ENCODE peak calls at places on chromosomes 12 and 14, in seven cellular contexts. I is hypothalamus; R is stimulated activated CD4-positive, alpha-beta T cell treated with anti-CD3 and anti-CD28 coated beads, Interleukin-2, amount 100 ng/mL, for 48 hours; S is ovary; B is RWPE1; K is MV-4-11; O is AG20443. T is an unnamed sample.

GRCh38 chr14:52987514-52987913 is 36.7 kb upstream of the FERMT2 start:
- DNase-seq in K (no peak), R (no peak), S (no peak), B (no peak), O (no peak), I (no peak), T (no peak)

GRCh38 chr14:67987596-67987995 is 168.0 kb downstream of the RAD51B start:
- DNase-seq in K (no peak), O (peak), I (no peak), S (no peak), B (no peak), R (no peak), T (peak)

GRCh38 chr12:121005346-121005815 is 10.9 kb downstream of the C12orf43 start:
- DNase-seq in B (no peak), R (peak), K (peak), I (no peak), S (no peak), O (peak), T (peak)

GRCh38 chr14:53619625-53620324 is 336.9 kb downstream of the BMP4 start:
- DNase-seq in K (no peak), R (no peak), O (peak), B (peak), S (no peak), I (no peak), T (no peak)

GRCh38 chr12:17928708-17929366 is 161.2 kb downstream of the RERGL start:
- DNase-seq in O (peak), B (peak), R (no peak), S (no peak), K (no peak), I (no peak), T (peak)

GRCh38 chr12:93323625-93324165 is 54.0 kb upstream of the NUDT4 start:
- DNase-seq in O (no peak), I (no peak), R (no peak), K (no peak), B (peak), S (no peak), T (no peak)

GRCh38 chr14:91303091-91303923 is 58.8 kb upstream of the GPR68 start:
- DNase-seq in R (peak), B (peak), K (peak), I (no peak), O (no peak), S (no peak), T (no peak)

GRCh38 chr12:109736552-109737108 is 23.0 kb downstream of the FAM222A start:
- DNase-seq in B (peak), I (no peak), O (peak), K (peak), R (no peak), S (peak), T (peak)

GRCh38 chr12:25835385-25835784 is 123.1 kb upstream of the RASSF8 start:
- DNase-seq in K (no peak), B (no peak), R (no peak), S (no peak), O (no peak), I (no peak), T (no peak)

GRCh38 chr12:1575799-1576401 is 18.5 kb downstream of the FBXL14 start:
- DNase-seq in R (no peak), B (no peak), K (no peak), O (no peak), I (no peak), S (no peak), T (peak)

GRCh38 chr12:712172-712863 is 40.1 kb upstream of the WNK1 start:
- DNase-seq in S (no peak), B (no peak), R (no peak), I (peak), K (peak), O (no peak), T (no peak)

GRCh38 chr12:69000540-69001243 is 67.7 kb upstream of the CPM start:
- DNase-seq in S (no peak), O (peak), B (peak), I (no peak), K (no peak), R (no peak), T (peak)

GRCh38 chr14:81164167-81164774 is 56.5 kb downstream of the GTF2A1 start:
- DNase-seq in O (peak), K (peak), R (peak), B (peak), I (no peak), S (no peak), T (peak)

GRCh38 chr12:29157486-29157946 is 8.4 kb downstream of the FAR2 start:
- DNase-seq in R (no peak), O (no peak), S (no peak), B (no peak), K (no peak), I (no peak), T (no peak)

GRCh38 chr14:68598621-68599447 is 194.0 kb downstream of the ZFP36L1 start:
- DNase-seq in B (peak), I (no peak), K (peak), R (no peak), S (peak), O (peak), T (peak)

GRCh38 chr12:57240069-57240921 is 10.7 kb downstream of the STAC3 start:
- DNase-seq in I (no peak), B (no peak), S (no peak), K (peak), R (peak), O (peak), T (peak)

GRCh38 chr14:75845136-75845804 is 136.5 kb downstream of the TGFB3 start:
- DNase-seq in S (no peak), K (no peak), R (no peak), B (no peak), O (no peak), I (no peak), T (no peak)

GRCh38 chr12:53211476-53212381 is 4.7 kb upstream of the ITGB7 start:
- DNase-seq in I (no peak), K (no peak), B (no peak), O (no peak), R (no peak), S (no peak), T (no peak)

GRCh38 chr14:54189358-54190354 is 207.2 kb upstream of the CDKN3 start:
- DNase-seq in K (no peak), B (peak), I (no peak), O (peak), R (no peak), S (no peak), T (peak)

GRCh38 chr12:89710873-89711179 is 2.2 kb upstream of the ATP2B1 start:
- DNase-seq in K (no peak), I (no peak), B (no peak), R (no peak), O (no peak), S (no peak), T (no peak)

GRCh38 chr12:95802482-95803264 is 12.1 kb upstream of the NTN4 start:
- DNase-seq in S (no peak), I (no peak), R (no peak), B (peak), O (peak), K (no peak), T (peak)

GRCh38 chr12:110647669-110648068 is 33.7 kb downstream of the TCTN1 start:
- DNase-seq in S (no peak), B (no peak), O (no peak), R (no peak), K (peak), I (no peak), T (no peak)

GRCh38 chr12:130686511-130686981 is 29.6 kb downstream of the RIMBP2 start:
- DNase-seq in K (no peak), R (no peak), B (no peak), O (no peak), S (no peak), I (no peak), T (no peak)

GRCh38 chr14:82710257-82710841 is 1176.7 kb upstream of the SEL1L start:
- DNase-seq in O (peak), I (no peak), K (peak), S (peak), R (peak), B (peak), T (peak)

GRCh38 chr12:121805800-121806555 is 2.2 kb downstream of the SETD1B start:
- DNase-seq in R (no peak), B (no peak), K (no peak), O (no peak), S (no peak), I (no peak), T (no peak)

GRCh38 chr12:56160894-56161667 is 2.9 kb downstream of the MYL6 start:
- DNase-seq in K (no peak), I (no peak), O (no peak), R (no peak), S (no peak), B (no peak), T (no peak)

GRCh38 chr14:103802353-103802752 is 45.0 kb downstream of the PPP1R13B start:
- DNase-seq in O (no peak), S (no peak), R (no peak), I (no peak), B (peak), K (peak), T (no peak)

GRCh38 chr12:53483225-53483978 is 15.9 kb downstream of the MAP3K12 start:
- DNase-seq in K (no peak), I (no peak), S (peak), O (no peak), B (no peak), R (no peak), T (no peak)

GRCh38 chr12:53053223-53054111 is 3.6 kb downstream of the TNS2 start:
- DNase-seq in R (peak), I (peak), K (peak), B (no peak), S (peak), O (no peak), T (peak)

GRCh38 chr14:71103662-71104484 is 196.6 kb downstream of the PCNX1 start:
- DNase-seq in I (no peak), S (no peak), B (peak), O (peak), R (no peak), K (peak), T (peak)